ENCODE peak calls at places on chromosomes 2 and 18, in five cellular contexts. E is WERI-Rb-1, C is astrocyte, Y is PC-3, M is caudate nucleus. I is an unnamed sample.

GRCh38 chr2:154686162-154686561 is 12.3 kb upstream of the KCNJ3 start:
- DNase-seq in C (no peak), M (no peak), Y (peak), E (no peak), I (no peak)

GRCh38 chr18:79532690-79533058 is 136.9 kb downstream of the NFATC1 start:
- DNase-seq in M (no peak), C (no peak), E (no peak), Y (no peak), I (no peak)

GRCh38 chr2:105644174-105644980 is 100.3 kb upstream of the NCK2 start:
- DNase-seq in M (no peak), E (no peak), Y (peak), C (peak), I (no peak)

GRCh38 chr18:57806201-57806890 is 3.2 kb upstream of the ATP8B1 start:
- DNase-seq in E (peak), M (no peak), Y (peak), C (no peak), I (no peak)

GRCh38 chr18:57281519-57281918 is 70.8 kb upstream of the ST8SIA3 start:
- DNase-seq in E (no peak), C (no peak), Y (no peak), M (no peak), I (no peak)

GRCh38 chr2:36376319-36376765 is 20.8 kb downstream of the CRIM1 start:
- DNase-seq in C (no peak), Y (peak), E (no peak), M (no peak), I (peak)

GRCh38 chr2:85237849-85238570 is 89.8 kb downstream of the TGOLN2 start:
- DNase-seq in M (no peak), C (no peak), E (no peak), Y (no peak), I (no peak)

GRCh38 chr2:38876407-38876806 is 631 bp downstream of the MORN2 start:
- DNase-seq in M (no peak), E (no peak), C (no peak), Y (no peak), I (no peak)

GRCh38 chr2:203489531-203489930 is 45.6 kb downstream of the RAPH1 start:
- DNase-seq in E (no peak), C (no peak), M (no peak), Y (no peak), I (no peak)

GRCh38 chr2:219739866-219740440 is 112.5 kb downstream of the SLC4A3 start:
- DNase-seq in C (no peak), Y (no peak), M (no peak), E (no peak), I (no peak)

I was measured in NCI-H226.